ENCODE peak calls at places on chromosomes 4 and X, in nine cellular contexts. I, K, H, Z, V, O, J, T and B are unnamed samples.

GRCh38 chrX:139766545-139766983 is 58.6 kb upstream of the MCF2 start:
- DNase-seq in I (peak; percentile 4), K (no peak), H (peak; percentile 45), Z (no peak), V (no peak), O (no peak), J (no peak), T (no peak), B (no peak)

GRCh38 chr4:77349796-77350195 is 192.8 kb downstream of the CCNG2 start:
- DNase-seq in I (no peak), K (no peak), H (no peak), Z (no peak), V (no peak), O (no peak), J (no peak), T (no peak), B (no peak)

GRCh38 chrX:100647739-100648138 is 3.7 kb downstream of the SRPX2 start:
- DNase-seq in I (no peak), K (no peak), H (no peak), Z (no peak), V (no peak), O (no peak), J (no peak), T (no peak), B (no peak)

GRCh38 chrX:24395775-24396174 is 35.3 kb downstream of the SUPT20HL1 start:
- DNase-seq in I (peak; percentile 75), K (no peak), H (peak; percentile 64), Z (no peak), V (peak; percentile 24), O (peak; percentile 53), J (no peak), T (peak; percentile 33), B (peak; percentile 25)

GRCh38 chrX:111624169-111624568 is 56.8 kb upstream of the ALG13 start:
- DNase-seq in I (no peak), K (no peak), H (no peak), Z (no peak), V (no peak), O (no peak), J (no peak), T (no peak), B (no peak)

GRCh38 chrX:38806054-38806389 is 4.8 kb downstream of the MID1IP1 start:
- DNase-seq in I (peak; percentile 44), K (no peak), H (no peak), Z (no peak), V (no peak), O (no peak), J (no peak), T (no peak), B (peak; percentile 49)

GRCh38 chrX:16664059-16664458 is 14.1 kb downstream of the S100G start:
- DNase-seq in I (no peak), K (no peak), H (no peak), Z (no peak), V (no peak), O (no peak), J (no peak), T (no peak), B (no peak)

GRCh38 chr4:63693321-63693720 is 715.9 kb downstream of the TECRL start:
- DNase-seq in I (no peak), K (no peak), H (no peak), Z (no peak), V (no peak), O (no peak), J (no peak), T (no peak), B (no peak)

GRCh38 chr4:39349326-39349725 is 16.8 kb downstream of the RFC1 start:
- DNase-seq in I (no peak), K (no peak), H (no peak), Z (no peak), V (no peak), O (no peak), J (no peak), T (no peak), B (no peak)

GRCh38 chr4:39354178-39354503 is 12.0 kb downstream of the RFC1 start:
- DNase-seq in I (no peak), K (no peak), H (no peak), Z (no peak), V (no peak), O (no peak), J (no peak), T (no peak), B (no peak)

GRCh38 chr4:39348371-39349265 is 17.5 kb downstream of the RFC1 start:
- DNase-seq in I (no peak), K (no peak), H (no peak), Z (no peak), V (no peak), O (no peak), J (no peak), T (no peak), B (no peak)

GRCh38 chr4:39357002-39357401 is 9.2 kb downstream of the RFC1 start:
- DNase-seq in I (no peak), K (no peak), H (no peak), Z (no peak), V (no peak), O (no peak), J (no peak), T (no peak), B (no peak)

DNA sequence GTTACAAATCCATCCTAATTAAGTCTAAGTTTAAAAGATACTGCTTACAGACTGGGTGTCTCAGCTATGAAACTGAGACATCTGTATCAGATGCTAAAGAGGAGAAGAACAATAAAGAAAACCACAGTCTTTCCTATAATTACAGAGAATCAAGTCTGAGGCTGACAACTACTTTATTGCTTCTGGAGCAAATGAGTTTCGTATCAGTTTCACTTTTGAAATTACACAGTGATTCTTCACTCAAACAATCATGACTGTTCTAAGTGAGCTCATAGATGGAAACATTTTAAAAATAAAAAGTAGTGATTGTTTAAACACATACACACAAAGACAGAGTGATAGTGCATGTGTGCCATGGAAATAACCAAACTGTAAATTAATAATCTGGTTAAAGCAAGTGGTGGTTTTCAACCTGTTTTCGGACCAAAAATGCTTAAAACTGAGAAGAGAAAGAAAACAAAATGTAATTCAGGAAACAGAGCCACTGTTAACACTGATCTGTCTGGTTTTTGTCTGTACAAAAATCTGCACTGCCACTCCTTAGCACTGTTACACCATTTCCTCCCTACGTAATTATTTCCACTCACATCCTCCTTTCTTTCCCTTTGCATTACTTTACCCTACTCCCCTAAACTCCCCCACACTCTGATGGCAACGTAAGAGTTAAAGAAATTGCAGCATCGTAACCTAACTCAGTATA is 12.5 kb downstream of the RFC1 start:
- DNase-seq in I (peak; percentile 16), K (no peak), H (peak; percentile 62), Z (no peak), V (no peak), O (no peak), J (no peak), T (no peak), B (no peak)
- H3K4me3 ChIP-seq in I (no peak overlapping the region), K (peak overlapping the region; percentile 11), H (peak overlapping the region; percentile 3), Z (peak overlapping the region; percentile 27), V (no peak overlapping the region), O (peak overlapping the region; percentile 18), J (peak overlapping the region; percentile 36), T (peak overlapping the region; percentile 29), B (peak overlapping the region; percentile 17)

GRCh38 chr4:6856391-6856790 is 53.2 kb upstream of the TBC1D14 start:
- DNase-seq in I (no peak), K (no peak), H (no peak), Z (no peak), V (no peak), O (no peak), J (no peak), T (no peak), B (no peak)

GRCh38 chr4:6857009-6857882 is 52.4 kb upstream of the TBC1D14 start:
- DNase-seq in I (no peak), K (no peak), H (no peak), Z (no peak), V (no peak), O (no peak), J (no peak), T (no peak), B (no peak)

GRCh38 chr4:6858997-6859396 is 50.6 kb upstream of the TBC1D14 start:
- DNase-seq in I (no peak), K (no peak), H (no peak), Z (no peak), V (no peak), O (no peak), J (no peak), T (no peak), B (no peak)

GRCh38 chr4:6854098-6854744 is 55.4 kb upstream of the TBC1D14 start:
- DNase-seq in I (no peak), K (no peak), H (no peak), Z (no peak), V (no peak), O (no peak), J (no peak), T (no peak), B (no peak)

DNA sequence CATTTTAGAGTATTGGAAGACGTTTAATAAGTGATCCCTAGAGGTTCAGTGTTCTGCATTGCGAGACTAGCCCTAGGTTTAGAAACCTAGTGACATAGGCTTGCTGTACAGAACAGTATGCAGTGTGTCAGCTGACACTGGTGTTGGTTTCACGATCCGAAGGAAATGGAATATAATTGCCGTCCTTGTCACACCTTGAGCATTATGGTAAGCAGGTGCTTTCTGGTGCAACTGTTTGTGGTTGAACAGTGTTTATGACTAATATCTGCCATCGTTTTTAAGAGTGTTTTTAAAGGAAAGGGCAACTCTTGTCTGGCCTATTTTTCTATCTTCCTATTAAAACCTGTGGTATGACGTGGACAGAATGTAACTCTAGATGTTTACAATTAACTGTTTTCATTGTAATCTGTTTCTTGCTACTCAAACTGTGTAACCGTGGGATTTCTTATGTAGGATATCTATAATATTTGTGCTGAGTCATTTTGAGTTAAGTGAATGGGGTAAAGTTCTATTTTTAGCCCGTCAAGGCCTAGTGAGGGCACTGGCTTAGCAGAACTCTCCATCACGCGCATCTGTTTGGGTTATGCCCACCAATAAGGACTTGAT is 53.8 kb upstream of the TBC1D14 start:
- DNase-seq in I (no peak), K (no peak), H (peak; percentile 40), Z (no peak), V (no peak), O (no peak), J (no peak), T (no peak), B (no peak)
- H3K4me3 ChIP-seq in I (no peak overlapping the region), K (no peak overlapping the region), H (no peak overlapping the region), Z (no peak overlapping the region), V (no peak overlapping the region), O (no peak overlapping the region), J (no peak overlapping the region), T (no peak overlapping the region), B (no peak overlapping the region)

GRCh38 chr4:87044511-87045369 is 109.9 kb downstream of the AFF1 start:
- DNase-seq in I (no peak), K (no peak), H (no peak), Z (no peak), V (no peak), O (no peak), J (no peak), T (no peak), B (no peak)
- H3K4me3 ChIP-seq in I (no peak overlapping the region), K (peak overlapping the region; percentile 14), H (no peak overlapping the region), Z (peak overlapping the region; percentile 11), V (no peak overlapping the region), O (no peak overlapping the region), J (peak overlapping the region; percentile 33), T (no peak overlapping the region), B (no peak overlapping the region)

GRCh38 chrX:86148594-86148993 is 343 bp downstream of the DACH2 start:
- DNase-seq in I (no peak), K (no peak), H (no peak), Z (no peak), V (no peak), O (no peak), J (no peak), T (no peak), B (no peak)

GRCh38 chrX:86154586-86154985 is 6.3 kb downstream of the DACH2 start:
- DNase-seq in I (no peak), K (no peak), H (no peak), Z (no peak), V (no peak), O (no peak), J (no peak), T (no peak), B (no peak)

GRCh38 chrX:86146102-86146501 is 2.1 kb upstream of the DACH2 start:
- DNase-seq in I (no peak), K (no peak), H (no peak), Z (no peak), V (no peak), O (no peak), J (no peak), T (no peak), B (no peak)

GRCh38 chrX:86148024-86148511 is at the start of gene DACH2:
- DNase-seq in I (peak; percentile 60), K (peak; percentile 83), H (peak; percentile 30), Z (no peak), V (no peak), O (peak; percentile 68), J (peak; percentile 74), T (peak; percentile 44), B (peak; percentile 23)

GRCh38 chrX:86149089-86149488 is 838 bp downstream of the DACH2 start:
- DNase-seq in I (no peak), K (no peak), H (no peak), Z (no peak), V (no peak), O (no peak), J (no peak), T (no peak), B (no peak)
- H3K4me3 ChIP-seq in I (no peak overlapping the region), K (peak overlapping the region; percentile 41), H (no peak overlapping the region), Z (peak overlapping the region; percentile 48), V (no peak overlapping the region), O (no peak overlapping the region), J (peak overlapping the region; percentile 46), T (no peak overlapping the region), B (peak overlapping the region; percentile 43)